ENCODE peak calls at places on chromosomes 2 and 18, in six cellular contexts. B is tibial nerve, N is HFF-Myc, O is vagina, J is heart left ventricle, S is fibroblast of the aortic adventitia. R is an unnamed sample.
A peak's percentile ranks its signal among the peaks of the same experiment; 100 is the strongest.

GRCh38 chr2:138293549-138293948 is 208.0 kb upstream of the SPOPL start:
- DNase-seq in J (no peak), O (no peak), B (no peak), N (no peak), S (no peak), R (no peak)

GRCh38 chr2:70767094-70767698 is 804 bp downstream of the ADD2 start:
- DNase-seq in N (no peak), O (no peak), S (no peak), J (no peak), B (no peak), R (no peak)

GRCh38 chr18:59024829-59025228 is 114.9 kb upstream of the SEC11C start:
- DNase-seq in S (peak; percentile 73), N (peak; percentile 52), O (peak; percentile 79), J (no peak), B (no peak), R (peak; percentile 31)

GRCh38 chr18:41747723-41748242 is 207.3 kb upstream of the PIK3C3 start:
- DNase-seq in J (no peak), O (no peak), S (no peak), B (no peak), N (no peak), R (no peak)

GRCh38 chr18:10051877-10052631 is 138.2 kb downstream of the VAPA start:
- DNase-seq in B (peak; percentile 76), O (peak; percentile 95), N (peak; percentile 78), J (no peak), S (peak; percentile 99), R (peak; percentile 90)

GRCh38 chr2:147097747-147098146 is 747.1 kb upstream of the ACVR2A start:
- DNase-seq in S (no peak), B (no peak), J (no peak), O (no peak), N (no peak), R (no peak)

GRCh38 chr2:62393293-62393692 is 112.7 kb downstream of the TMEM17 start:
- DNase-seq in O (no peak), J (no peak), B (no peak), S (no peak), N (no peak), R (no peak)

GRCh38 chr2:169415233-169415748 is 53.0 kb upstream of the LRP2 start:
- DNase-seq in N (no peak), J (no peak), S (no peak), B (no peak), O (no peak), R (no peak)

GRCh38 chr2:104521247-104521646 is 332.7 kb upstream of the POU3F3 start:
- DNase-seq in B (no peak), N (no peak), S (no peak), J (no peak), O (no peak), R (no peak)

GRCh38 chr2:106638043-106638442 is 150.9 kb downstream of the CD8B2 start:
- DNase-seq in B (no peak), J (no peak), O (no peak), S (peak; percentile 37), N (peak; percentile 5), R (no peak)

GRCh38 chr2:108924444-108925251 is 64.4 kb downstream of the EDAR start:
- DNase-seq in S (no peak), J (no peak), O (no peak), N (no peak), B (no peak), R (no peak)

GRCh38 chr2:18651842-18652774 is 62.7 kb upstream of the NT5C1B start:
- DNase-seq in S (peak; percentile 52), B (no peak), O (no peak), N (peak; percentile 31), J (no peak), R (peak; percentile 85)

GRCh38 chr2:86038291-86039081 is 67.2 kb downstream of the POLR1A start:
- DNase-seq in N (peak; percentile 50), O (no peak), S (peak; percentile 73), J (peak; percentile 37), B (peak; percentile 59), R (no peak)

GRCh38 chr2:171541202-171541884 is 19.1 kb downstream of the CYBRD1 start:
- DNase-seq in O (no peak), S (peak; percentile 29), B (no peak), N (no peak), J (no peak), R (no peak)

GRCh38 chr2:217367464-217367863 is 507.6 kb upstream of the TNP1 start:
- DNase-seq in N (no peak), B (no peak), J (no peak), O (no peak), S (no peak), R (peak; percentile 51)

GRCh38 chr2:119491776-119492525 is 32.3 kb downstream of the SCTR start:
- DNase-seq in O (no peak), N (peak; percentile 36), S (peak; percentile 73), J (no peak), B (no peak), R (peak; percentile 59)

GRCh38 chr2:56195563-56195962 is 11.8 kb downstream of the CCDC85A start:
- DNase-seq in N (no peak), O (no peak), B (no peak), S (peak; percentile 36), J (no peak), R (no peak)

GRCh38 chr18:62500966-62501591 is 21.7 kb upstream of the ZCCHC2 start:
- DNase-seq in J (no peak), B (no peak), N (no peak), S (no peak), O (no peak), R (no peak)

GRCh38 chr18:62510744-62511143 is 12.1 kb upstream of the ZCCHC2 start:
- DNase-seq in B (no peak), N (no peak), J (no peak), S (no peak), O (no peak), R (no peak)

GRCh38 chr18:62509779-62510178 is 13.0 kb upstream of the ZCCHC2 start:
- DNase-seq in S (no peak), B (no peak), O (no peak), N (no peak), J (no peak), R (no peak)

GRCh38 chr18:62506495-62507143 is 16.2 kb upstream of the ZCCHC2 start:
- DNase-seq in N (no peak), J (no peak), O (no peak), S (no peak), B (no peak), R (no peak)

DNA sequence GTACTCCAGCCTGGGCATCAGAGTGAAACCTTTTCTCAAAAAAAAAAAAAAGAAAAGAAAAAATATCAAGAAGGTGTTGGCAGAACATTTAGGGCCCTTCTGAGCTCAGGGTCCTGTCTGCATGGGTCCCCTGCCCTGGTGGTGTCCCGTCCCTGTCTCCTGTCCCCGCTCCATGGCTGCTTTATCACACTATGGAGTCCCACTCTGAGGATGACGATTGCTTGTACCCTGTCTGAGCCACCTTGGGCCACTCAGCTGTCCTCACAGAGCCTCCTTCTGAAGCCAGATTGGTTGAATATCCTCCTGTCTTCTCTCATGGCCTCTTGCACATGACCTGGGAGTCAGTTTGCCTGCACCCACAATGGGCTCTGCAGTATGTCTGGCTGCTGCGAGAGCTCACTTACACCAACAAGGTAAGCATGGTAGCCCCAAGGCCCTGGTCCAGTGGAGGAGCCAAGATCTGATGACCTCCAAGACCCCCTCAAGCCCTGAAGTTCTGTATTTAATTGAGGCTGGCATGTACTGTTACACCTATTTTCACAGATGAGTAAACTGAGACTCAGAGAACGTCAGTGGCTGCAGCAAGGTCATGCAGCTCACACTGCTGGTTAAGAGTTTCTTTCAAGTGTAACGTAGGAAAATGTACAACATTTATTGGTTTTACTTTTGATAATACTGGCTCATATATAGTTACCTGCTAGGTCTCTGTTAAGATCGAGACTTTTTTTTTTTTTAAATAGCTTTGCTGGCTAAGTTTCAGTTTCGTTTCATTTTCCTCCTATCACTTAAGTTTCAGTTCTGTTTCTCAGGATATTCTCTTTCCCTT is 16.9 kb upstream of the ZCCHC2 start:
- DNase-seq in O (no peak), N (no peak), B (no peak), J (no peak), S (peak; percentile 47), R (no peak)
- H3K4me3 ChIP-seq in O (peak overlapping the region; percentile 44), N (no peak overlapping the region), B (peak overlapping the region; percentile 29), J (peak overlapping the region; percentile 47), S (peak overlapping the region; percentile 58), R (peak overlapping the region; percentile 4)

GRCh38 chr2:3600256-3600855 is 5.4 kb downstream of the COLEC11 start:
- DNase-seq in J (no peak), O (no peak), N (no peak), B (no peak), S (no peak), R (no peak)

GRCh38 chr2:3598912-3599854 is 4.3 kb downstream of the COLEC11 start:
- DNase-seq in B (no peak), O (peak; percentile 69), N (no peak), S (no peak), J (no peak), R (no peak)

GRCh38 chr2:3596891-3597290 is 2.0 kb downstream of the COLEC11 start:
- DNase-seq in J (no peak), O (peak; percentile 62), S (no peak), N (no peak), B (no peak), R (no peak)

GRCh38 chr2:3597567-3597966 is 2.7 kb downstream of the COLEC11 start:
- DNase-seq in O (no peak), B (no peak), J (no peak), N (no peak), S (no peak), R (no peak)

DNA sequence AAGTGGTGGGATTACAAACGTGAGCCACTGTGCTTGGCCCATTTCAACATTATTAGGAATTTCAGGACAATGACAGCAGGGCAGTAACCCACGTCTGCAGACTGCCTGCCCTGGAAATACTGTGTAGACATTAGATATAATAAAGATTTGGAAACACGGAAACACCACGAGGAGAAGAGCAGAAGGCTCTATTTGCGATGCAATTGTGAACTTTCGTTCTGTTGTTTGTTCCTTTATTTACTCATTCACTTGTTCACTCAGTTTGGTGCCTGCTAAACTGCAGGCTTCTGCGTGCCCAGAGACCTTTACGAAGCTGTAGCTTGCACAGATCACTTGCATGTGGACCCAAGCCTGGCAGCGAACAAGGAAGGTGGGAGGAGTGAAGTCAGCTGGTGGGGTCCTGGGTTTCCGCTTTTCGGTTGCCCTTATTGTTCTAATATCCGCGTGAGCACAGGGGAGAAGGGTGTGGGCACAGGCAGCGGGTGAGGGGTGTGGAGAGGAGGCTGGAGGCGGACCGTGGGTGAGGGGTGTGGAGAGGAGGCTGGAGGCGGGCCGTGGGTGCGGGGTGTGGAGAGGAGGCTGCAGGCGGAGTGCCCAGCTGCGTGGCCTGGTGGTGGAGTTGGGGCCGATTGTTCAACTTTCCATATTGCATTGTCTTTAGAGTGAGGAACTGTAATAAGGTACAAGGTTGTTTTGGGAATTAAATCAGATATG is 3.4 kb downstream of the COLEC11 start:
- DNase-seq in J (no peak), O (no peak), N (no peak), B (no peak), S (no peak), R (no peak)
- TF ChIP-seq CTCF in J (no peak), O (no peak), N (no peak), B (no peak), S (no peak), R (no peak)

DNA sequence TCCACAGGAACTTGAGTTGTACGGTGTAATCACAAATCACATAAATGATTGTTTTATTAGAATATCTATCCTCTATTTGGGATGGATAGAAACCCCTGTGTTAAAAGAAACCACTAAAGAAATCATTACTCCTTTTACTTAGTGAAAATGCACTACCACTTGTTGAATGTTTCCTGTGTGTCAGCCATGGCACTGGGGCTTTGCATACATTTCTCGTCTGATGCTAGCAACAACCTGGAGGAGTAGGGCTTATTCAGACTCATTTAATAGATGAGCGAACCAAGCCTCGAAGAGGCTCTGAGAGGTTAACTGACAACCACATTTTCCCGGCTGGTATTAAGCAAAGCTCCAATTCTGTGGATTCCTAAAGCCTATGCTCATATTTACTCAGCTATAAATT is 60.5 kb upstream of the PELI1 start:
- DNase-seq in B (no peak), S (no peak), J (no peak), O (no peak), N (no peak), R (no peak)
- H3K4me3 ChIP-seq in B (peak overlapping the region; percentile 31), S (no peak overlapping the region), J (no peak overlapping the region), O (no peak overlapping the region), N (no peak overlapping the region), R (no peak overlapping the region)

GRCh38 chr2:132911726-132912724 is 242.0 kb upstream of the LYPD1 start:
- DNase-seq in S (peak; percentile 66), J (peak; percentile 66), O (no peak), B (no peak), N (no peak), R (no peak)
- TF ChIP-seq CTCF in S (peak; percentile 41), J (no peak), O (no peak), B (no peak), N (no peak), R (no peak)